ENCODE peak calls at places on chromosomes 4 and X, in seven cellular contexts. S is type B pancreatic cell, L is fibroblast of lung, O is GM06990, R is vagina, H is brain microvascular endothelial cell, Q is MCF 10A. A is an unnamed sample.

GRCh38 chr4:45033676-45034410 is 307.5 kb upstream of the GNPDA2 start:
- DNase-seq in L (no peak), H (no peak), O (no peak), S (no peak), R (no peak), Q (no peak), A (no peak)

GRCh38 chr4:48129307-48130014 is 4.6 kb downstream of the TXK start:
- DNase-seq in O (no peak), Q (no peak), H (no peak), S (no peak), L (no peak), R (no peak), A (no peak)

GRCh38 chr4:78766026-78766425 is 10.1 kb upstream of the BMP2K start:
- DNase-seq in R (no peak), H (no peak), L (peak), O (no peak), S (no peak), Q (no peak), A (no peak)

GRCh38 chrX:130247996-130248395 is 20.7 kb downstream of the ZNF280C start:
- DNase-seq in H (no peak), R (no peak), S (no peak), L (no peak), Q (no peak), O (no peak), A (no peak)

GRCh38 chrX:42975906-42976305 is 197.9 kb upstream of the PPP1R2C start:
- DNase-seq in L (no peak), Q (peak), H (no peak), O (no peak), R (no peak), S (no peak), A (no peak)

GRCh38 chr4:130249002-130249401 is 1153.0 kb downstream of the C4orf33 start:
- DNase-seq in L (no peak), O (no peak), Q (no peak), H (no peak), S (no peak), R (no peak), A (no peak)

GRCh38 chr4:5341151-5341925 is 290.1 kb downstream of the STK32B start:
- DNase-seq in O (no peak), Q (no peak), H (no peak), L (peak), S (no peak), R (no peak), A (no peak)

GRCh38 chr4:710116-710515 is 4.5 kb downstream of the PCGF3 start:
- DNase-seq in H (no peak), S (no peak), O (no peak), R (no peak), L (no peak), Q (no peak), A (no peak)

GRCh38 chrX:150310417-150310816 is 52.7 kb upstream of the MAMLD1 start:
- DNase-seq in S (no peak), O (no peak), L (no peak), Q (no peak), R (peak), H (no peak), A (no peak)

GRCh38 chrX:42399632-42400024 is 378.3 kb downstream of the PPP1R2C start:
- DNase-seq in Q (no peak), O (no peak), S (no peak), H (no peak), R (no peak), L (no peak), A (no peak)

GRCh38 chrX:112759512-112759911 is 79.8 kb upstream of the LHFPL1 start:
- DNase-seq in S (no peak), H (no peak), Q (peak), R (no peak), L (no peak), O (no peak), A (no peak)

GRCh38 chr4:67762091-67762490 is 7.9 kb upstream of the GNRHR start:
- DNase-seq in S (no peak), L (peak), R (no peak), Q (peak), O (peak), H (peak), A (no peak)

GRCh38 chr4:186067757-186068385 is 1.1 kb upstream of the TLR3 start:
- DNase-seq in O (peak), R (no peak), L (peak), S (no peak), Q (peak), H (peak), A (peak)

GRCh38 chrX:129593137-129593536 is 53.1 kb downstream of the OCRL start:
- DNase-seq in R (peak), L (peak), Q (peak), O (no peak), H (no peak), S (no peak), A (no peak)

GRCh38 chr4:19615086-19615689 is 636.5 kb upstream of the SLIT2 start:
- DNase-seq in S (no peak), O (no peak), R (no peak), Q (no peak), L (peak), H (no peak), A (no peak)

GRCh38 chrX:34521563-34521962 is 135.5 kb downstream of the TMEM47 start:
- DNase-seq in H (no peak), S (no peak), L (no peak), R (no peak), O (no peak), Q (peak), A (peak)

GRCh38 chr4:109947918-109948317 is 35.2 kb downstream of the EGF start:
- DNase-seq in S (no peak), Q (no peak), H (no peak), L (no peak), R (no peak), O (no peak), A (no peak)

GRCh38 chr4:151038452-151039157 is 23.5 kb upstream of the LRBA start:
- DNase-seq in H (no peak), O (no peak), S (no peak), R (no peak), L (no peak), Q (no peak), A (no peak)

GRCh38 chr4:110639207-110640092 is 16.6 kb upstream of the PITX2 start:
- DNase-seq in O (no peak), S (no peak), H (no peak), L (no peak), R (no peak), Q (no peak), A (no peak)

GRCh38 chr4:5478116-5478515 is 230.2 kb downstream of the EVC2 start:
- DNase-seq in L (no peak), O (no peak), R (no peak), S (no peak), H (no peak), Q (no peak), A (no peak)

GRCh38 chr4:113179996-113180395 is 130.5 kb downstream of the ANK2 start:
- DNase-seq in L (peak), R (no peak), O (no peak), S (no peak), H (peak), Q (peak), A (peak)

GRCh38 chr4:56976283-56976877 is 1.0 kb downstream of the NOA1 start:
- DNase-seq in Q (peak), R (no peak), O (no peak), H (no peak), S (no peak), L (no peak), A (no peak)

GRCh38 chr4:99506781-99507180 is 4.0 kb upstream of the C4orf17 start:
- DNase-seq in L (no peak), O (no peak), S (no peak), H (no peak), Q (peak), R (no peak), A (no peak)

GRCh38 chrX:130174051-130174704 is 2.4 kb downstream of the RAB33A start:
- DNase-seq in R (no peak), L (peak), S (no peak), O (no peak), H (peak), Q (peak), A (peak)

GRCh38 chr4:93313207-93313606 is 515.3 kb upstream of the ATOH1 start:
- DNase-seq in R (no peak), O (no peak), Q (peak), S (no peak), L (peak), H (no peak), A (no peak)

GRCh38 chr4:160353548-160353947 is 1250.7 kb downstream of the RAPGEF2 start:
- DNase-seq in S (no peak), H (no peak), L (peak), O (no peak), Q (no peak), R (no peak), A (no peak)

GRCh38 chrX:44234541-44234940 is 108.9 kb downstream of the EFHC2 start:
- DNase-seq in Q (no peak), R (no peak), O (no peak), H (no peak), L (no peak), S (no peak), A (no peak)

GRCh38 chr4:126385954-126386353 is 1071.2 kb downstream of the FAT4 start:
- DNase-seq in H (no peak), O (no peak), Q (no peak), R (no peak), S (no peak), L (no peak), A (no peak)

GRCh38 chrX:80576267-80576666 is 156.0 kb downstream of the TENT5D start:
- DNase-seq in H (no peak), Q (no peak), L (no peak), S (no peak), O (no peak), R (no peak), A (no peak)

GRCh38 chrX:142089193-142089592 is 115.9 kb downstream of the MAGEC2 start:
- DNase-seq in H (no peak), O (no peak), R (no peak), L (peak), Q (peak), S (no peak), A (peak)
- TF ChIP-seq CTCF in H (peak), O (no peak), R (no peak), L (peak), Q (peak), S (peak), A (peak)

GRCh38 chr4:118760493-118760892 is 75.3 kb downstream of the METTL14 start:
- DNase-seq in S (no peak), H (no peak), L (no peak), R (no peak), O (peak), Q (no peak), A (no peak)

GRCh38 chr4:118760092-118760491 is 74.9 kb downstream of the METTL14 start:
- DNase-seq in Q (no peak), R (no peak), S (no peak), O (no peak), H (no peak), L (no peak), A (no peak)

GRCh38 chr4:118762753-118763477 is 73.0 kb downstream of the SEC24D start:
- DNase-seq in R (no peak), S (no peak), Q (no peak), O (no peak), H (no peak), L (peak), A (no peak)

GRCh38 chr4:118762146-118762545 is 73.8 kb downstream of the SEC24D start:
- DNase-seq in O (no peak), L (no peak), H (no peak), S (no peak), R (no peak), Q (no peak), A (no peak)

GRCh38 chr4:118761387-118762016 is 74.4 kb downstream of the SEC24D start:
- DNase-seq in Q (no peak), R (no peak), L (peak), O (no peak), S (no peak), H (no peak), A (no peak)
- TF ChIP-seq CTCF in Q (no peak), R (no peak), L (no peak), O (no peak), S (no peak), H (no peak), A (no peak)

GRCh38 chr4:41538017-41538733 is at the start of gene LIMCH1:
- DNase-seq in R (no peak), Q (peak), H (no peak), S (no peak), O (no peak), L (peak), A (no peak)

GRCh38 chr4:41538887-41539498 is 1.0 kb downstream of the LIMCH1 start:
- DNase-seq in L (peak), S (no peak), Q (peak), R (no peak), O (no peak), H (no peak), A (no peak)

GRCh38 chr4:41541697-41542096 is 3.7 kb downstream of the LIMCH1 start:
- DNase-seq in S (no peak), H (no peak), R (no peak), L (peak), Q (peak), O (no peak), A (no peak)

GRCh38 chr4:41540687-41541086 is 2.7 kb downstream of the LIMCH1 start:
- DNase-seq in H (no peak), O (no peak), R (no peak), L (no peak), Q (no peak), S (no peak), A (no peak)

GRCh38 chr4:41539711-41540110 is 1.8 kb downstream of the LIMCH1 start:
- DNase-seq in R (no peak), S (no peak), H (no peak), L (no peak), Q (no peak), O (no peak), A (no peak)
- TF ChIP-seq CTCF in R (no peak), S (no peak), H (no peak), L (no peak), Q (no peak), O (no peak), A (no peak)

DNA sequence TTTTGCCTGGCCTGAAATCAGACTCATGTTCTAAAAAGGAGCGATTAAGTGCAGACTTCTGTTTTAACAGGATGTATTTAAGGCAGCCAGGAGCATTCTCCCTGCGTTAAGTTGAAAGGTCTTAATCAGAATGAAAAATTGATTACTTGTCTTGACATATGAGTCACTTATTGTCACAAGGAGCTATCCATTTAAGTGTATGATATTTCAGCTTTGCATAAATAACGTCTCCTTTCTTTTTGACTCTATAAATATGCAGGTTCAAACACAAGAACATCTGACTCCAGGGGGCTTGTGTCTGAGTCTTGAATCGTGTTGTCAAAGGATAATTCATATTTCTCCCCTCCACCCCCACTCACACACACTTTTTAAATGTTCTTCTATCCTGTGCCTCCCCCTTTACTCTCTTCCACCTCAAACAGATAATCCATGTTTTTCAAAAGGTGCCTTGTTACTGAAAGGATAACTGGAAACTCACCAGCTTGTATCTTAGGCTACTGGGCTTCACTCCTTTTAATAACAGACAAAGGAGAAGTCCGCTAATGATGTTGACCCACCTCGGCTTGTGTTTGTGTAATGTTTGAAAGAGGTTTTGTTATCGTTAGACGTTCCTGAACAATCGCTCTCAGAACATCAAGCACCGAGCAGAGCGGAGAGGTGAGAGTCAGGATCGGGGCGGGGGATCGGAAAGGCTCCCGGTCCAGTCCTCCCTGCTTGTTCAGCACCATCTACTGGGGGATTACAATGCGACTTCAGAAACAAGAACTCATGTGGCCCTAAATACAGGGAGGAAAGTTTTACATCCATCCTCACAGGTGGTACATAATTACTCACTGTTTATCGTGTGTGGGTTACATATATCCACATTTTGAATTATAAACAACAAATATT is 107.5 kb upstream of the RPL34 start:
- DNase-seq in O (no peak), H (peak), R (no peak), L (peak), S (peak), Q (no peak), A (peak)
- TF ChIP-seq CTCF in O (peak), H (peak), R (no peak), L (peak), S (peak), Q (no peak), A (peak)

DNA sequence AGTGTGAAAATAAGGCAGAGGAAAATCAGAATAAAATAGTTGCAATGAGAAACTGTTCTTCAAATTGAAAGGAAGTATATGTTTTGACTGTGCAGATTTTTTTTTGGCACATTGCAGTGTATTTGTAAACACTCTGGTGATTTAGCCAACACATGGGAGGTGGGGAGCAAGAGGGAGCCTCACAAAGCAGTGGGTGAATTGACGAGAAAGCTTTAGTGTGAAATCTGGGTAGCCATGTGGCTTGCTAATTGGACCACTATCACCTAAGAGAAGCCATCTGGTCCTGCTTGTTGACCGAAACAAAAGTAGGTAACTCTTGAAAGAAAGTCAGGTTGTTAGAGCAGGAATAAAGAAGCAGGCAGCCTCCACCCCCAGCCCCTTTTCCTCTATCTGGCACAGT is 10.4 kb downstream of the CLCN5 start:
- DNase-seq in L (no peak), Q (no peak), H (no peak), R (no peak), O (no peak), S (no peak), A (no peak)
- TF ChIP-seq CTCF in L (no peak), Q (no peak), H (no peak), R (no peak), O (no peak), S (no peak), A (no peak)

DNA sequence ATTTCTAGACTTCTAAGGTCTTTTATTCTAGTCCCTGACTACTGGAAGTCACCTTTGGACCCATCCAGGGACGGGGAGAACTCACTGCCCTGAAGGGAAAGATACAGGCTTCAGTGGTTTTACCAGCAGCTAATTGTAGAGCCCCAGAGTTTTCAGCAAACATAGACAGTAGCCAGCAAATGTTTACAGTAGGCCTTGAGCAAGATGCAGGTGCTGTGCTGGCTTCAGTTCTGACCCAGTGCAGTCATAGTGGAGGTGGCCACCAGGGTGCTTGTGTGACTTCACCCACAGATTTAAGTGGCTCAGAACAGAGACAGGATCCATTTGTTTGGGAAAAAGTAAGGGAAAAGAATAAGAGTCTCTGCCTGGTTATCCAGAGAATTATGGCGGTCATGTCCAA is 384.4 kb upstream of the AR start:
- DNase-seq in Q (no peak), H (no peak), L (no peak), R (no peak), O (no peak), S (no peak), A (no peak)
- TF ChIP-seq CTCF in Q (no peak), H (no peak), L (no peak), R (no peak), O (no peak), S (no peak), A (no peak)

GRCh38 chr4:84220990-84221389 is 278.1 kb downstream of the NKX6-1 start:
- DNase-seq in O (no peak), H (no peak), S (no peak), L (no peak), R (no peak), Q (no peak), A (no peak)
- TF ChIP-seq CTCF in O (no peak), H (no peak), S (no peak), L (no peak), R (no peak), Q (no peak), A (no peak)

GRCh38 chrX:2708601-2709200 is 17.6 kb downstream of the CD99 start:
- DNase-seq in Q (no peak), H (no peak), O (no peak), L (no peak), R (no peak), S (no peak), A (no peak)

GRCh38 chrX:2710041-2710471 is 19.0 kb downstream of the CD99 start:
- DNase-seq in S (no peak), O (no peak), L (peak), Q (peak), H (peak), R (no peak), A (peak)

GRCh38 chrX:2707334-2707760 is 16.3 kb downstream of the CD99 start:
- DNase-seq in O (peak), R (no peak), Q (peak), H (peak), L (peak), S (no peak), A (peak)

GRCh38 chrX:2710496-2710895 is 19.4 kb downstream of the CD99 start:
- DNase-seq in R (no peak), L (peak), H (peak), S (no peak), O (no peak), Q (peak), A (no peak)

DNA sequence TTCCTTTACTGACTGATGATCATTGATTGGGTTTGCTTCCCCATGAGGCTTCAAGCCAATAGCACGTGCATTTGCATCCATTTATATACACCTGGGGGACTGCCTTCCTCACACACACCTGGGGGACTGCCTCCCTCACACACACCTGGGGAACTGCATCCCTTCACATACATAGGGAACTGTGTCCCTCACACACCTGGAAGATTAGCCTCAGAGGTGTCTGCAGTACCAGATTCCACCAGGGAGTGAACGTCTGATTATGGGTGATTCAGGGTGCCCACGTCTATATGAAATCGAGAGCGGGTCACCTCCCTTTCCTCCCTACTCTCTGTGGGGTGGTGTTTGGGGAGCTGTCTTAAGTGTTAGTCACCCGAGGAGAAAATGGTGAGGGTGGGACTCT is 16.9 kb downstream of the CD99 start:
- DNase-seq in R (no peak), S (no peak), H (no peak), L (no peak), O (no peak), Q (peak), A (no peak)
- TF ChIP-seq CTCF in R (no peak), S (no peak), H (peak), L (no peak), O (no peak), Q (no peak), A (peak)

A was measured in HFFc6.